ENCODE peak calls at places on chromosome 2, in seven cellular contexts. D is astrocyte, F is neuronal stem cell, U is A549, A is GM23248, M is IMR-90, Z is mammary epithelial cell. V is an unnamed sample.
A peak's percentile ranks its signal among the peaks of the same experiment; 100 is the strongest.

GRCh38 chr2:8615252-8616083 is 66.4 kb upstream of the ID2 start:
- DNase-seq in D (no peak), F (no peak), U (no peak), A (no peak), M (no peak), Z (no peak), V (no peak)

GRCh38 chr2:135494503-135494902 is 36.5 kb downstream of the ZRANB3 start:
- DNase-seq in D (no peak), F (no peak), U (no peak), A (peak; percentile 45), M (peak; percentile 40), Z (peak; percentile 5), V (no peak)

GRCh38 chr2:241702155-241702404 is 241 bp downstream of the ING5 start:
- DNase-seq in D (no peak), F (no peak), U (peak; percentile 89), A (no peak), M (peak; percentile 75), Z (no peak), V (no peak)

GRCh38 chr2:24917086-24917485 is 3.0 kb downstream of the ADCY3 start:
- DNase-seq in D (peak; percentile 23), F (no peak), U (no peak), A (peak; percentile 35), M (no peak), Z (no peak), V (no peak)

GRCh38 chr2:239246723-239247122 is 154.1 kb downstream of the HDAC4 start:
- DNase-seq in D (no peak), F (no peak), U (no peak), A (no peak), M (no peak), Z (peak; percentile 83), V (peak; percentile 75)

GRCh38 chr2:60136913-60137312 is 416.5 kb downstream of the BCL11A start:
- DNase-seq in D (no peak), F (no peak), U (no peak), A (no peak), M (no peak), Z (no peak), V (no peak)

GRCh38 chr2:67055387-67056304 is 341.5 kb upstream of the ETAA1 start:
- DNase-seq in D (no peak), F (no peak), U (no peak), A (peak; percentile 14), M (peak; percentile 52), Z (no peak), V (no peak)

GRCh38 chr2:109284816-109285215 is 155.8 kb downstream of the SH3RF3 start:
- DNase-seq in D (peak; percentile 54), F (no peak), U (no peak), A (peak; percentile 37), M (peak; percentile 79), Z (no peak), V (no peak)

GRCh38 chr2:161406316-161406715 is 9.8 kb upstream of the TBR1 start:
- DNase-seq in D (no peak), F (no peak), U (no peak), A (no peak), M (no peak), Z (no peak), V (no peak)

GRCh38 chr2:19457809-19458208 is 99.4 kb upstream of the OSR1 start:
- DNase-seq in D (no peak), F (no peak), U (no peak), A (no peak), M (no peak), Z (no peak), V (no peak)

GRCh38 chr2:220043155-220043992 is 415.9 kb downstream of the SLC4A3 start:
- DNase-seq in D (peak; percentile 61), F (no peak), U (no peak), A (peak; percentile 43), M (peak; percentile 51), Z (no peak), V (peak; percentile 2)

GRCh38 chr2:216775043-216775453 is 79.7 kb upstream of the IGFBP5 start:
- DNase-seq in D (peak; percentile 99), F (no peak), U (peak; percentile 46), A (peak; percentile 97), M (peak; percentile 99), Z (peak; percentile 93), V (peak; percentile 68)

GRCh38 chr2:179910735-179911113 is 49.3 kb upstream of the ZNF385B start:
- DNase-seq in D (no peak), F (no peak), U (no peak), A (no peak), M (no peak), Z (no peak), V (no peak)

GRCh38 chr2:94986392-94986963 is 39.0 kb upstream of the MAL start:
- DNase-seq in D (peak; percentile 35), F (peak; percentile 52), U (peak; percentile 71), A (peak; percentile 77), M (peak; percentile 70), Z (peak; percentile 41), V (peak; percentile 63)

GRCh38 chr2:41853427-41854191 is 194.2 kb upstream of the PKDCC start:
- DNase-seq in D (peak; percentile 34), F (peak; percentile 78), U (peak; percentile 77), A (peak; percentile 80), M (peak; percentile 65), Z (peak; percentile 25), V (peak; percentile 47)

GRCh38 chr2:143140864-143141637 is 11.8 kb downstream of the ARHGAP15 start:
- DNase-seq in D (no peak), F (no peak), U (no peak), A (no peak), M (no peak), Z (no peak), V (no peak)

GRCh38 chr2:22946553-22946952 is 438.4 kb upstream of the KLHL29 start:
- DNase-seq in D (no peak), F (no peak), U (no peak), A (no peak), M (no peak), Z (no peak), V (no peak)

GRCh38 chr2:240369725-240370585 is 65.5 kb upstream of the GPC1 start:
- DNase-seq in D (peak; percentile 95), F (no peak), U (peak; percentile 95), A (peak; percentile 94), M (peak; percentile 93), Z (peak; percentile 94), V (peak; percentile 96)
- H3K4me2 ChIP-seq in D (peak overlapping the region; percentile 77), F (no peak overlapping the region), U (peak overlapping the region; percentile 62), A (peak overlapping the region; percentile 60), M (no peak overlapping the region), Z (peak overlapping the region; percentile 78), V (peak overlapping the region; percentile 82)

GRCh38 chr2:85545780-85546240 is 6.8 kb downstream of the MAT2A start:
- DNase-seq in D (no peak), F (no peak), U (peak; percentile 40), A (no peak), M (no peak), Z (no peak), V (no peak)
- H3K4me2 ChIP-seq in D (no peak overlapping the region), F (no peak overlapping the region), U (peak overlapping the region; percentile 6), A (no peak overlapping the region), M (no peak overlapping the region), Z (no peak overlapping the region), V (no peak overlapping the region)

GRCh38 chr2:82796132-82796531 is 1662.9 kb downstream of the SUCLG1 start:
- DNase-seq in D (peak; percentile 27), F (no peak), U (no peak), A (no peak), M (no peak), Z (no peak), V (no peak)
- H3K4me2 ChIP-seq in D (peak overlapping the region; percentile 57), F (no peak overlapping the region), U (peak overlapping the region; percentile 28), A (no peak overlapping the region), M (no peak overlapping the region), Z (peak overlapping the region; percentile 55), V (no peak overlapping the region)

DNA sequence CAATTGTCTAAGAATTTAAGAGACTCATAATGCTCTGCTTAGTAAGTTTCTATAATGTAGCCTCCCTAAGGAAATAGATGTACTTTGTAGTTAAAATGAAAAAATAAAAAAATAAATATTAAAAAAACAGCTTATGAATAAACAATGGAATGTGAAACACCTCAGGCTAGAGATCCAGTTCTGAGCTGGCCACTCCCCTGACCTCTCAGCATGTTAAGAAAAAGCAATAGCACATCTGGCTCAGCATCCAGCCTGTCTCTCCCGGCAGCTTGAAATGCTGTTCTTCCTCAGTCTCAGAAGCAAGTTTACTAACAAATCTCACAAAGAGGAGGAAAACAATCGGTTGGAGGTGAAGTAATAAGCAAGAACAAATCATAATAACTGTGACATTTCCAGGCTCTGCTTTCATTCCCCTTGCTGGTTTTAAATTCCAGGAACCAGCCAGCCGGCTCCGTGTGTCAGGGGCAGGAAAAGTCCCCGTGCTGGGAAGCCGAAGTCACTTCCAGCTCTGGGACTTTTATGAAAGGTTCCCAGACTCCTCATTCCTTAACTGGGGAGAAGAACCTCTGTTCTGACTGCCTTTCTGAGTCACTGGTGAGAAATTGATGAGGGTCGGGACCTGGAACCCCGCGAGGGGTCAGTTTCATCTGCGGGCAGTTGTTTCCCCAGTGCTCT is 133.9 kb upstream of the ARL4C start:
- DNase-seq in D (peak; percentile 35), F (no peak), U (no peak), A (peak; percentile 12), M (peak; percentile 43), Z (peak; percentile 30), V (peak; percentile 45)
- H3K4me2 ChIP-seq in D (peak overlapping the region; percentile 52), F (no peak overlapping the region), U (no peak overlapping the region), A (no peak overlapping the region), M (peak overlapping the region; percentile 1), Z (peak overlapping the region; percentile 4), V (no peak overlapping the region)

GRCh38 chr2:240451108-240451611 is 15.7 kb downstream of the GPC1 start:
- DNase-seq in D (no peak), F (no peak), U (no peak), A (no peak), M (no peak), Z (no peak), V (no peak)
- H3K4me2 ChIP-seq in D (peak overlapping the region; percentile 88), F (no peak overlapping the region), U (peak overlapping the region; percentile 92), A (no peak overlapping the region), M (no peak overlapping the region), Z (peak overlapping the region; percentile 69), V (no peak overlapping the region)

GRCh38 chr2:37414470-37414949 is 70.1 kb downstream of the QPCT start:
- DNase-seq in D (peak; percentile 69), F (peak; percentile 44), U (peak; percentile 68), A (peak; percentile 85), M (peak; percentile 81), Z (peak; percentile 52), V (peak; percentile 5)
- H3K4me2 ChIP-seq in D (peak overlapping the region; percentile 26), F (no peak overlapping the region), U (peak overlapping the region; percentile 21), A (peak overlapping the region; percentile 30), M (peak overlapping the region; percentile 15), Z (no peak overlapping the region), V (no peak overlapping the region)

GRCh38 chr2:121649652-121650553 is 641 bp upstream of the CLASP1 start:
- DNase-seq in D (peak; percentile 87), F (peak; percentile 87), U (peak; percentile 95), A (peak; percentile 88), M (peak; percentile 90), Z (peak; percentile 81), V (peak; percentile 76)

GRCh38 chr2:121649402-121649651 is at the start of gene CLASP1:
- DNase-seq in D (peak; percentile 94), F (peak; percentile 96), U (peak; percentile 98), A (peak; percentile 99), M (peak; percentile 97), Z (peak; percentile 96), V (peak; percentile 96)

GRCh38 chr2:121648206-121648605 is 1.1 kb downstream of the CLASP1 start:
- DNase-seq in D (peak; percentile 38), F (no peak), U (no peak), A (peak; percentile 60), M (peak; percentile 43), Z (no peak), V (no peak)

GRCh38 chr2:121648611-121649401 is 456 bp downstream of the CLASP1 start:
- DNase-seq in D (peak; percentile 62), F (no peak), U (peak; percentile 40), A (peak; percentile 74), M (peak; percentile 65), Z (peak; percentile 66), V (peak; percentile 53)

GRCh38 chr2:121647396-121647795 is 1.9 kb downstream of the CLASP1 start:
- DNase-seq in D (no peak), F (no peak), U (no peak), A (no peak), M (no peak), Z (no peak), V (no peak)
- H3K4me2 ChIP-seq in D (peak overlapping the region; percentile 87), F (no peak overlapping the region), U (peak overlapping the region; percentile 86), A (peak overlapping the region; percentile 90), M (peak overlapping the region; percentile 52), Z (peak overlapping the region; percentile 90), V (peak overlapping the region; percentile 93)

V was measured in PC-9.